ENCODE peak calls at places on chromosomes 6 and 20, in five cellular contexts. One of them, this sample, is unnamed.

GRCh38 chr20:61762208-61762710 is 303.4 kb downstream of the TAF4 start:
- DNase-seq in H1: no peak
- DNase-seq in adrenal gland: no peak
- DNase-seq in Peyer's patch: peak
- DNase-seq in AG04450: no peak
- DNase-seq in this sample: no peak

GRCh38 chr6:124961784-124962611 is at the start of gene RNF217:
- DNase-seq in H1: no peak
- DNase-seq in adrenal gland: peak
- DNase-seq in Peyer's patch: peak
- DNase-seq in AG04450: no peak
- DNase-seq in this sample: no peak

GRCh38 chr20:4026093-4026601 is 10.8 kb upstream of the RNF24 start:
- DNase-seq in H1: no peak
- DNase-seq in adrenal gland: peak
- DNase-seq in Peyer's patch: no peak
- DNase-seq in AG04450: peak
- DNase-seq in this sample: no peak

GRCh38 chr20:45355209-45355608 is 7.0 kb upstream of the SDC4 start:
- DNase-seq in H1: no peak
- DNase-seq in adrenal gland: peak
- DNase-seq in Peyer's patch: no peak
- DNase-seq in AG04450: no peak
- DNase-seq in this sample: no peak

GRCh38 chr6:26223213-26223612 is 136.0 kb downstream of the HFE start:
- DNase-seq in H1: no peak
- DNase-seq in adrenal gland: no peak
- DNase-seq in Peyer's patch: no peak
- DNase-seq in AG04450: no peak
- DNase-seq in this sample: no peak

GRCh38 chr6:18289283-18289682 is 25.0 kb upstream of the DEK start:
- DNase-seq in H1: no peak
- DNase-seq in adrenal gland: no peak
- DNase-seq in Peyer's patch: no peak
- DNase-seq in AG04450: no peak
- DNase-seq in this sample: no peak

GRCh38 chr6:124661231-124661630 is 301.0 kb upstream of the RNF217 start:
- DNase-seq in H1: no peak
- DNase-seq in adrenal gland: no peak
- DNase-seq in Peyer's patch: no peak
- DNase-seq in AG04450: no peak
- DNase-seq in this sample: no peak

GRCh38 chr6:163347021-163347446 is 67.5 kb upstream of the QKI start:
- DNase-seq in H1: no peak
- DNase-seq in adrenal gland: no peak
- DNase-seq in Peyer's patch: no peak
- DNase-seq in AG04450: no peak
- DNase-seq in this sample: no peak

GRCh38 chr6:133062702-133063319 is 178.3 kb upstream of the EYA4 start:
- DNase-seq in H1: no peak
- DNase-seq in adrenal gland: peak
- DNase-seq in Peyer's patch: no peak
- DNase-seq in AG04450: no peak
- DNase-seq in this sample: no peak

GRCh38 chr20:53828673-53829085 is 235.0 kb upstream of the ZNF217 start:
- DNase-seq in H1: no peak
- DNase-seq in adrenal gland: no peak
- DNase-seq in Peyer's patch: no peak
- DNase-seq in AG04450: peak
- DNase-seq in this sample: no peak

GRCh38 chr6:10322991-10323390 is 91.9 kb downstream of the TFAP2A start:
- DNase-seq in H1: no peak
- DNase-seq in adrenal gland: no peak
- DNase-seq in Peyer's patch: no peak
- DNase-seq in AG04450: no peak
- DNase-seq in this sample: no peak

GRCh38 chr6:133435065-133435728 is 194.0 kb downstream of the EYA4 start:
- DNase-seq in H1: no peak
- DNase-seq in adrenal gland: peak
- DNase-seq in Peyer's patch: no peak
- DNase-seq in AG04450: no peak
- DNase-seq in this sample: no peak

GRCh38 chr20:14566505-14566904 is 229.1 kb upstream of the FLRT3 start:
- DNase-seq in H1: no peak
- DNase-seq in adrenal gland: no peak
- DNase-seq in Peyer's patch: no peak
- DNase-seq in AG04450: no peak
- DNase-seq in this sample: no peak

GRCh38 chr6:125229080-125229479 is 72.7 kb downstream of the HDDC2 start:
- DNase-seq in H1: no peak
- DNase-seq in adrenal gland: no peak
- DNase-seq in Peyer's patch: no peak
- DNase-seq in AG04450: no peak
- DNase-seq in this sample: no peak

GRCh38 chr20:64104667-64105451 is 2.5 kb downstream of the NPBWR2 start:
- DNase-seq in H1: no peak
- DNase-seq in adrenal gland: no peak
- DNase-seq in Peyer's patch: no peak
- DNase-seq in AG04450: no peak
- DNase-seq in this sample: no peak

GRCh38 chr6:17389274-17389847 is 4.0 kb upstream of the CAP2 start:
- DNase-seq in H1: no peak
- DNase-seq in adrenal gland: no peak
- DNase-seq in Peyer's patch: no peak
- DNase-seq in AG04450: no peak
- DNase-seq in this sample: peak

GRCh38 chr6:112205521-112206458 is 48.6 kb downstream of the LAMA4 start:
- DNase-seq in H1: peak
- DNase-seq in adrenal gland: no peak
- DNase-seq in Peyer's patch: no peak
- DNase-seq in AG04450: no peak
- DNase-seq in this sample: no peak

GRCh38 chr6:127249619-127250018 is 17.0 kb upstream of the RNF146 start:
- DNase-seq in H1: no peak
- DNase-seq in adrenal gland: no peak
- DNase-seq in Peyer's patch: no peak
- DNase-seq in AG04450: no peak
- DNase-seq in this sample: no peak

GRCh38 chr6:104537185-104537584 is 322.5 kb downstream of the HACE1 start:
- DNase-seq in H1: no peak
- DNase-seq in adrenal gland: no peak
- DNase-seq in Peyer's patch: no peak
- DNase-seq in AG04450: peak
- DNase-seq in this sample: peak

GRCh38 chr6:33693186-33694158 is 18.0 kb downstream of the UQCC2 start:
- DNase-seq in H1: no peak
- DNase-seq in adrenal gland: no peak
- DNase-seq in Peyer's patch: no peak
- DNase-seq in AG04450: no peak
- DNase-seq in this sample: no peak

GRCh38 chr20:62837790-62838458 is 21.1 kb downstream of the COL9A3 start:
- DNase-seq in H1: no peak
- DNase-seq in adrenal gland: no peak
- DNase-seq in Peyer's patch: peak
- DNase-seq in AG04450: no peak
- DNase-seq in this sample: no peak

GRCh38 chr6:39029156-39030011 is 19.2 kb upstream of the GLP1R start:
- DNase-seq in H1: no peak
- DNase-seq in adrenal gland: peak
- DNase-seq in Peyer's patch: peak
- DNase-seq in AG04450: no peak
- DNase-seq in this sample: no peak

GRCh38 chr6:153108320-153108719 is 22.8 kb downstream of the RGS17 start:
- DNase-seq in H1: no peak
- DNase-seq in adrenal gland: no peak
- DNase-seq in Peyer's patch: no peak
- DNase-seq in AG04450: no peak
- DNase-seq in this sample: no peak

GRCh38 chr6:112879920-112880413 is 532.8 kb downstream of the RFPL4B start:
- DNase-seq in H1: peak
- DNase-seq in adrenal gland: peak
- DNase-seq in Peyer's patch: peak
- DNase-seq in AG04450: no peak
- DNase-seq in this sample: no peak

GRCh38 chr20:37354210-37355195 is 8.6 kb downstream of the SRC start:
- DNase-seq in H1: no peak
- DNase-seq in adrenal gland: peak
- DNase-seq in Peyer's patch: peak
- DNase-seq in AG04450: no peak
- DNase-seq in this sample: no peak

GRCh38 chr6:53811082-53811481 is 16.3 kb downstream of the LRRC1 start:
- DNase-seq in H1: no peak
- DNase-seq in adrenal gland: peak
- DNase-seq in Peyer's patch: peak
- DNase-seq in AG04450: no peak
- DNase-seq in this sample: peak

DNA sequence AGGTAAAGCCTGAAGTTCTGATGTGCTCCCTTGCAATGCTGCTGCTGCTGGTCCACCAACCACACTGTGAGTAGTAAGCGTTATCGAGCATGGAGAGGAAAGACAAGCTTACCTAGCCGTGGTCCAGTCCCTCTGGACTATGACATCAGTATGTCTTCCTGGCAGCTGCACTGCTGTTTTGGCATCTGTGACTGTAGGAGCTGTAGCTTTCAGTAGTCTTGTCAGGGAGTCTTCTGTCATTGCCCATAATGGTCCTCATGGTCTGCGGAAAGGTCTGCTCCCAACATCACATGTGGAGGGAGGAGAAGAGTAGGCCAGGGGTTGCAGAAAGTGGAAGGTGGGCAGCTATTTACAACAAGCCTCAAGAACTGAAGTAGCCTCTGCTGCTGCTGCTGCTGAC is 26.8 kb upstream of the TMEM217 start:
- DNase-seq in H1: no peak
- DNase-seq in adrenal gland: no peak
- DNase-seq in Peyer's patch: no peak
- DNase-seq in AG04450: no peak
- DNase-seq in this sample: no peak
- H3K27ac ChIP-seq in H1: no peak
- H3K27ac ChIP-seq in adrenal gland: peak
- H3K27ac ChIP-seq in Peyer's patch: no peak
- H3K27ac ChIP-seq in AG04450: no peak
- H3K27ac ChIP-seq in this sample: no peak

GRCh38 chr20:1905009-1905408 is 9.8 kb downstream of the SIRPA start:
- DNase-seq in H1: no peak
- DNase-seq in adrenal gland: no peak
- DNase-seq in Peyer's patch: no peak
- DNase-seq in AG04450: no peak
- DNase-seq in this sample: no peak
- H3K27ac ChIP-seq in H1: no peak
- H3K27ac ChIP-seq in adrenal gland: no peak
- H3K27ac ChIP-seq in Peyer's patch: no peak
- H3K27ac ChIP-seq in AG04450: no peak
- H3K27ac ChIP-seq in this sample: no peak

DNA sequence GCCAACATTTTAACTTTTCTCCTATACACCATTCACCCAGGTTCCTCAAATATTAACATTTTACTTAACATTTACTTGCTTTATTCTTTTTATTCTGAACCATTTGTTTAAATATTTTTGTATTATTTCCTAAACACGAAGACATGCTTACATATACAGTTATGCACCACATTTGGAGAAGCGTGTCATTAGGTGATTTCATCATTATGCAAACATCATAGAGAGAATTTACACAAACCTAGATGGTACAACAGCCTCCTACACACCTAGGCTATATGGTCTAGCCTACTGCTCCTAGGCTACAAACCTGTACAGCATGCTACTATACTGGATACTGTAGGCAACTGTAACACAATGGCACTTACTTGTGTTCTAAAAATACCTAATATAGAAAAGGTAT is 6.6 kb downstream of the TDP2 start:
- DNase-seq in H1: no peak
- DNase-seq in adrenal gland: no peak
- DNase-seq in Peyer's patch: no peak
- DNase-seq in AG04450: no peak
- DNase-seq in this sample: no peak
- H3K27ac ChIP-seq in H1: no peak
- H3K27ac ChIP-seq in adrenal gland: no peak
- H3K27ac ChIP-seq in Peyer's patch: no peak
- H3K27ac ChIP-seq in AG04450: no peak
- H3K27ac ChIP-seq in this sample: peak

GRCh38 chr20:23100021-23100753 is 14.1 kb upstream of the CD93 start:
- DNase-seq in H1: no peak
- DNase-seq in adrenal gland: no peak
- DNase-seq in Peyer's patch: no peak
- DNase-seq in AG04450: no peak
- DNase-seq in this sample: peak
- H3K27ac ChIP-seq in H1: no peak
- H3K27ac ChIP-seq in adrenal gland: no peak
- H3K27ac ChIP-seq in Peyer's patch: no peak
- H3K27ac ChIP-seq in AG04450: no peak
- H3K27ac ChIP-seq in this sample: peak

GRCh38 chr20:35000311-35000921 is 44.7 kb downstream of the MYH7B start:
- DNase-seq in H1: no peak
- DNase-seq in adrenal gland: no peak
- DNase-seq in Peyer's patch: no peak
- DNase-seq in AG04450: no peak
- DNase-seq in this sample: no peak
- H3K27ac ChIP-seq in H1: no peak
- H3K27ac ChIP-seq in adrenal gland: no peak
- H3K27ac ChIP-seq in Peyer's patch: no peak
- H3K27ac ChIP-seq in AG04450: no peak
- H3K27ac ChIP-seq in this sample: no peak

DNA sequence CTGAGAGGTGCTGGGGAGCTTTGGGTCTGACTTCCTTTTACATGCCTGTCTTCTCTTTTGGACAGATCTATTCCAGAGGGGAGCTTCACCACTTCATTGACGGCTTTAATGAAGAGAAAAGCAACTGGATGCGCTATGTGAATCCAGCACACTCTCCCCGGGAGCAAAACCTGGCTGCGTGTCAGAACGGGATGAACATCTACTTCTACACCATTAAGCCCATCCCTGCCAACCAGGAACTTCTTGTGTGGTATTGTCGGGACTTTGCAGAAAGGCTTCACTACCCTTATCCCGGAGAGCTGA is 13.1 kb downstream of the PRDM1 start:
- DNase-seq in H1: no peak
- DNase-seq in adrenal gland: no peak
- DNase-seq in Peyer's patch: no peak
- DNase-seq in AG04450: no peak
- DNase-seq in this sample: no peak
- H3K27ac ChIP-seq in H1: no peak
- H3K27ac ChIP-seq in adrenal gland: no peak
- H3K27ac ChIP-seq in Peyer's patch: peak
- H3K27ac ChIP-seq in AG04450: peak
- H3K27ac ChIP-seq in this sample: peak

This sample was measured in epithelial cell of prostate.